ENCODE peak calls at places on chromosomes 12 and 14, in ten cellular contexts. I is right cardiac atrium; B is colonic mucosa; K is mucosa of descending colon; N is GM12865; T is D341Med; D is naive thymus-derived CD8-positive, alpha-beta T cell; Q is caudate nucleus; F is aorta; A is adrenal gland. M is an unnamed sample.

GRCh38 chr12:55060470-55060869 is 40.7 kb downstream of the NEUROD4 start:
- DNase-seq in F (no peak), I (no peak), T (no peak), K (no peak), D (no peak), A (no peak), Q (no peak), N (peak), B (no peak), M (no peak)

GRCh38 chr14:68650403-68650994 is 142.4 kb downstream of the ZFP36L1 start:
- DNase-seq in I (no peak), F (no peak), K (no peak), D (no peak), B (peak), N (no peak), Q (no peak), A (no peak), T (no peak), M (no peak)

GRCh38 chr12:106739815-106740552 is 34.5 kb upstream of the RIC8B start:
- DNase-seq in I (no peak), N (no peak), F (no peak), Q (no peak), A (no peak), T (no peak), K (no peak), B (no peak), D (no peak), M (no peak)

GRCh38 chr12:79934309-79935020 is 432 bp downstream of the PPP1R12A start:
- DNase-seq in Q (no peak), D (peak), B (peak), N (no peak), T (peak), K (peak), I (no peak), A (peak), F (peak), M (no peak)

GRCh38 chr12:24947541-24948451 is 1.1 kb downstream of the BCAT1 start:
- DNase-seq in D (no peak), I (no peak), F (no peak), B (no peak), A (no peak), T (no peak), Q (no peak), K (no peak), N (peak), M (no peak)

GRCh38 chr12:3947781-3948180 is 74.6 kb upstream of the PARP11 start:
- DNase-seq in F (no peak), D (no peak), N (no peak), A (no peak), Q (no peak), K (no peak), T (no peak), B (no peak), I (no peak), M (no peak)

GRCh38 chr12:52356031-52356761 is 11.1 kb downstream of the KRT85 start:
- DNase-seq in K (no peak), I (no peak), Q (no peak), A (no peak), D (no peak), T (no peak), B (no peak), F (no peak), N (no peak), M (no peak)

GRCh38 chr12:106954462-106955376 is 988 bp upstream of the TMEM263 start:
- DNase-seq in D (no peak), N (no peak), A (peak), Q (peak), F (peak), I (peak), K (peak), T (peak), B (peak), M (no peak)

GRCh38 chr12:111393700-111394275 is 11.9 kb upstream of the SH2B3 start:
- DNase-seq in N (no peak), T (no peak), K (no peak), B (no peak), I (no peak), Q (no peak), A (no peak), F (peak), D (no peak), M (no peak)

GRCh38 chr14:65879218-65880009 is 466.9 kb downstream of the FUT8 start:
- DNase-seq in B (no peak), I (no peak), T (no peak), Q (no peak), A (no peak), F (no peak), K (no peak), N (no peak), D (no peak), M (no peak)

GRCh38 chr12:13436182-13436581 is 239.7 kb downstream of the EMP1 start:
- DNase-seq in B (no peak), N (no peak), D (no peak), K (no peak), A (no peak), T (no peak), Q (no peak), F (no peak), I (no peak), M (no peak)